ENCODE peak calls at places on chromosomes 13 and 19, in four cellular contexts. H, C, O and F are unnamed samples.

GRCh38 chr13:31638577-31638976 is 100.7 kb upstream of the RXFP2 start:
- DNase-seq in O (no peak), C (no peak), H (no peak), F (no peak)

GRCh38 chr13:98129059-98129741 is 13.7 kb upstream of the FARP1 start:
- DNase-seq in H (no peak), O (no peak), C (no peak), F (no peak)

GRCh38 chr13:80312012-80312704 is 28.8 kb downstream of the SPRY2 start:
- DNase-seq in O (no peak), H (no peak), C (no peak), F (no peak)

GRCh38 chr13:78194904-78195639 is 276.4 kb upstream of the EDNRB start:
- DNase-seq in C (no peak), H (no peak), O (no peak), F (no peak)

GRCh38 chr13:98599502-98600328 is 22.8 kb upstream of the STK24 start:
- DNase-seq in O (no peak), H (no peak), C (no peak), F (no peak)

GRCh38 chr19:6587093-6587820 is 3.7 kb downstream of the CD70 start:
- DNase-seq in O (no peak), C (no peak), H (no peak), F (no peak)

GRCh38 chr19:23957660-23958281 is 43.1 kb downstream of the ZNF726 start:
- DNase-seq in C (no peak), O (no peak), H (no peak), F (no peak)

GRCh38 chr19:17041994-17042393 is 15.4 kb upstream of the CPAMD8 start:
- DNase-seq in O (no peak), C (no peak), H (no peak), F (no peak)

GRCh38 chr13:91056746-91057145 is 290.7 kb upstream of the MIR17HG start:
- DNase-seq in O (no peak), C (no peak), H (no peak), F (no peak)

GRCh38 chr13:22193070-22193469 is 522.2 kb downstream of the FGF9 start:
- DNase-seq in C (no peak), H (no peak), O (no peak), F (no peak)

GRCh38 chr19:55590621-55591020 is 8.7 kb downstream of the FIZ1 start:
- DNase-seq in O (no peak), H (no peak), C (no peak), F (peak; percentile 71)

GRCh38 chr19:27746691-27747380 is 1466.1 kb downstream of the UQCRFS1 start:
- DNase-seq in C (peak; percentile 19), H (peak; percentile 72), O (peak; percentile 62), F (no peak)

GRCh38 chr13:78298657-78299056 is 304.7 kb downstream of the POU4F1 start:
- DNase-seq in C (no peak), H (no peak), O (no peak), F (no peak)

GRCh38 chr13:44207476-44207875 is 166.1 kb upstream of the SERP2 start:
- DNase-seq in H (no peak), O (no peak), C (no peak), F (no peak)

GRCh38 chr13:77349365-77349764 is 22.5 kb upstream of the MYCBP2 start:
- DNase-seq in O (no peak), H (no peak), C (no peak), F (no peak)

GRCh38 chr13:110819203-110820014 is 95.5 kb downstream of the ANKRD10 start:
- DNase-seq in O (peak; percentile 88), H (peak; percentile 89), C (peak; percentile 74), F (peak; percentile 74)

GRCh38 chr13:50309200-50309848 is 294.1 kb downstream of the KCNRG start:
- DNase-seq in O (no peak), H (no peak), C (no peak), F (no peak)

GRCh38 chr13:25692156-25692555 is 320.4 kb downstream of the ATP8A2 start:
- DNase-seq in C (no peak), H (no peak), O (no peak), F (no peak)

GRCh38 chr13:63381078-63381859 is 1965.6 kb upstream of the PCDH20 start:
- DNase-seq in H (no peak), O (no peak), C (no peak), F (no peak)

GRCh38 chr19:13839193-13839937 is 37.6 kb upstream of the NANOS3 start:
- DNase-seq in H (peak; percentile 96), C (no peak), O (peak; percentile 95), F (peak; percentile 88)

GRCh38 chr19:13840751-13841338 is 36.1 kb upstream of the NANOS3 start:
- DNase-seq in C (no peak), H (no peak), O (no peak), F (no peak)

GRCh38 chr19:13841339-13842293 is 35.3 kb upstream of the NANOS3 start:
- DNase-seq in H (no peak), O (peak; percentile 86), C (no peak), F (peak; percentile 69)

GRCh38 chr19:13838943-13839192 is 38.1 kb upstream of the NANOS3 start:
- DNase-seq in O (no peak), H (no peak), C (no peak), F (peak; percentile 87)

GRCh38 chr19:13839938-13840750 is 36.8 kb upstream of the NANOS3 start:
- DNase-seq in H (peak; percentile 85), C (no peak), O (peak; percentile 84), F (peak; percentile 50)
- TF ChIP-seq POLR2A in H (peak; percentile 38), C (peak; percentile 32), O (peak; percentile 24), F (peak; percentile 83)

DNA sequence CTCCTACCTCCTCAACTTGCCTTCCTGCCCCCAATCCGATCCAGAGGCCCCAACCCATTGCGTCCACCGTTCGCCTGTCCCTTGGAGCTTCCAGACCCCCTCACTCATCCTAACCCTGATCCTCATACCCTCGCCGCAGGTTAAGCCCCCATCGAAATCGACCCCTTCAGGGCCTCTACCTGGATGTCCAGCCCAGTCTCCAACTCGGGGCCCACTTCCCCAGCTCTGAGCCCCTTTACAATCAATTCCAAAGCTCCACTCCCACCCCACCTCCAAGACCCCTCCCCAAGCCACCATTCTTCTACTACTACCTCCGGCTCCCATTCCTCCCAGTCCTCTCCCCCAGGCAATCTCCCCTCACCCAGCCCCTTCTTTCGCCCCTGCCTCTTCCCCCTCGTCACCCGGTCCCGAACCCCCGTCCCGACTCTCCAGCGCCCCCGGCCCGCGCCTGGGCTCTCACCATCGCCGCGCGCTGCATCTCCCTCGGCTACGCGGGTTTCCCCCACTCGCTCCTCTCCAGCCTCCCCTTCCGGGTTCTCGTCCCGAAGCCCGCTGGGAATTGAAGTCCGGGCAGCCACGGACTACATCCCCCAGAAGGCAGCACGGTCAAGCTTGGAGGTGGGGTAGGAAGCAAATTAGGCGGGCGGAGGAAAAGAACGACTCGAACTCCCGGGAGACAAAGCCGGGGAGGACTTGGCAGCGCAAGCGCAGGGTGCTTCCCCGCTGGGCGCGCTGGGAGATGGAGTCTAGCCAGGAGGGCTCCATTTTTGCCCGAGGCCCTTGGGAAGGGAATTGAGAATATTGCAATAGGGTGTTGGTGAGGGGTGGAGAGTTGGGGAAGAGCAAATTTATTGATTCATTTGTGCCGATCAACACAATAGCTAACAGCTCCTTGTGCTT is at the start of gene FBXO46:
- DNase-seq in C (peak; percentile 98), H (peak; percentile 97), O (peak; percentile 99), F (peak; percentile 96)
- TF ChIP-seq POLR2A in C (peak; percentile 75), H (peak; percentile 73), O (peak; percentile 86), F (peak; percentile 75)

DNA sequence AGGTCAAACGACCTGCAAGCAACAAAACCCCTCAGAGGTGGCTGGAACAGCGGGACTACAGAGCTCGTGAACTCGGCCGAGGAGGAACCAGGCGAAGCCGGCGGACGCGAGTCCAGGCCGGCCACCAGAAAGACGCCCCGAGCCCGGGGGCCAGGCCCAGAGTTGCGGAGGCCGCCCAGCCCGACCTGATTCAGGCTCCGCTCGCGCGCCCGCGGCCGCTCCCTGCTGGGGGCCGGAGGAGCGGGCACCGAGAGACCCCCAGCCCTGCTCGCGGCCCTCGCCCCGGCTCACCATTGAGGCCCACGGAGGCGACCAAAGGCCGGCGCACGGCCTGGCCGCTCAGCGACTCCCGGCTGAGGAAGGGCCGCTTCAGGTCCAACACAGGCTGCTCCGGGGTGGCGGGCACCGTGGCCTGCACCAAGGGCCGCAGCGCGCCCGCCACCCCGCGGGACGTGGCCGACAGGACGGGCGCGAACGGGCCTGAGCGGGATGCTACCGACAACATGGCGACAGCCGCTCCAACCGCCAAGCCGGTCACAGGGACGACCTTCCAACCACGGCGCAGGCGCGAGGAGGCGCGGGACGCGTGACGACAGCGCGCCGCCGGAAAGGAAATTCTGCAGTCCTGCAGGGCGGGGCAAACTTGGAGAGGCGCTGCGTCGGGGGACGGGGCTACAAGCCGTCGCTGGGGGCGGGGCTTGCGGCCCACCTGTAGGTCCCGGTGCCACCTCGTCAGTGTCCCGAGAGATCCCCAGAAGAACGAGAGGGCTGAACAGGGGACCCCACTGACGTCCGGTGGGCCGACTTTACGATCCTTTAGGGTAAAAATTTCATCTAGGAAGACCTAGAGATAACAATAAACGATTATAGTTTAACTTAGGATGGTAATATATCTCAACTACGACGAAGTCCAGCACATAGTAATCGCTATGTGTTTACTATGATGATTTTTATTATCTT is at the start of gene UQCRFS1:
- DNase-seq in H (peak; percentile 97), O (peak; percentile 97), C (peak; percentile 94), F (peak; percentile 96)
- TF ChIP-seq POLR2A in H (peak; percentile 89), O (peak; percentile 66), C (peak; percentile 82), F (peak; percentile 83)

DNA sequence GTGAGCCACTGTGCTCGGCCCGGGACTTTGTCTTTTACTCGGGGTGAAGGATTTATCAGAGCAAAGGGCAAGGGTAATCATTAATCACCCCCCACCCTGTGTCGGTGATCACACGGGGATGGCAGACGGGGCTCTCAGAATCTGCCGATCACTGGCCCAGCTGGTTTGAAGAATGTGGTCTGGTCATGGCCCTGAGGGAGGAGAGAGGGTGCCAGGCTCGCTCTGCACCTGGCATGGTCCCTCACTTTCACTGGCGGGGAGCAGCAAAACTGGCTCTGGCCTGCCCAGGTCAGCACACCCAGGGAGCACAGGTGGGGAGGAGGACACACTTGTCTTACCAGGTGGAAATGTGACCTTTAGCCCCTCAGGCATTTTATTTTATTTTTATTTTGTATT is 10.2 kb downstream of the REEP6 start:
- DNase-seq in C (no peak), O (no peak), H (no peak), F (no peak)
- TF ChIP-seq POLR2A in C (no peak), O (no peak), H (no peak), F (no peak)

GRCh38 chr13:51455532-51455931 is 2.7 kb upstream of the INTS6 start:
- DNase-seq in O (no peak), H (peak; percentile 50), C (no peak), F (no peak)

GRCh38 chr13:51451467-51452390 is 1.1 kb downstream of the INTS6 start:
- DNase-seq in H (peak; percentile 93), O (peak; percentile 92), C (peak; percentile 41), F (peak; percentile 85)

GRCh38 chr13:51452391-51453307 is at the start of gene INTS6:
- DNase-seq in H (peak; percentile 99), O (peak; percentile 100), C (peak; percentile 85), F (peak; percentile 99)

GRCh38 chr13:51453959-51454703 is 1.3 kb upstream of the INTS6 start:
- DNase-seq in C (no peak), O (peak; percentile 70), H (no peak), F (peak; percentile 68)

DNA sequence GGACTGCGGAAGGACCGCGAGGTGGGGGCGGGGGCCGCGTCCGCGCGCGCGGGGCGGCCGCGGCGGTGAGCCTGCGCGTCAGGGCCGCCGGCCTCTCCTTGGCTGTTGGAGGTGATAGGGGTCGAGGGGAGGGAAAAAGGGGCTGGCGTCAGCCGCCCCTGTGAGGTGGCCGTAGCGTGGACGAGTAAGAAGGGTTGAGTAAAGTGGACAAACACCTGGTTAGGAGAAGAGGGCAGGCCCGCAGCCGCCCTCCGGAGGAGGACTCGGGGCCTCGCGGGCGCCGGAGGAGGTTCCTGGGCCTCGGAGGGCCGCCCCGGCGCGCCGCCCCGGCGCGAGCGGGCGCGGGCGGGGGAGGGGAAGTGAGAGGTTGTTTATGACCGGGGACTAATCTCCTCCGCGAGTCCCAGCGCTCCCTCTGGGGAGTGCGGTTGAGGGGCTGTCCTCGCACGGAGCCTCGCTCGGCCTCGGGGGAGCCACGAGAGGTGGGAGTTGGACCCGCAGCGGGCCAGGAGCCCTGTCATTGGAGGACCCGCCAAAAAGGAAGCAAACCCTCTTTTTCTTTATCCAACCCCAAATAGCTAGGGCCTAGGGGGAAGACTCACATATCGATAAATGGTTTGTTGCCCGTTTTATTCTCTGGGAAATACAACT is 597 bp upstream of the INTS6 start:
- DNase-seq in C (peak; percentile 41), O (peak; percentile 92), H (peak; percentile 92), F (peak; percentile 96)
- TF ChIP-seq POLR2A in C (peak; percentile 39), O (peak; percentile 63), H (peak; percentile 67), F (peak; percentile 92)